ENCODE peak calls at places on chromosomes 12 and 14, in ten cellular contexts. Y, S, K, R, C, I, X, P, D and A are unnamed samples.

GRCh38 chr12:9034095-9034494 is 44.7 kb downstream of the KLRG1 start:
- DNase-seq in Y (no peak), D (no peak), P (no peak), K (no peak), I (no peak), S (no peak), C (no peak), R (no peak), X (no peak), A (no peak)

GRCh38 chr12:22029991-22030390 is 16.0 kb upstream of the CMAS start:
- DNase-seq in I (no peak), K (no peak), D (peak; percentile 37), R (no peak), P (no peak), S (no peak), C (no peak), Y (no peak), X (no peak), A (no peak)

GRCh38 chr14:72743626-72744025 is 150.3 kb downstream of the DPF3 start:
- DNase-seq in I (no peak), S (no peak), Y (no peak), R (no peak), D (no peak), C (no peak), P (no peak), X (no peak), K (no peak), A (no peak)

GRCh38 chr12:20057398-20057797 is 310.9 kb upstream of the PDE3A start:
- DNase-seq in P (no peak), S (no peak), C (no peak), Y (no peak), I (no peak), D (no peak), X (no peak), K (no peak), R (no peak), A (no peak)

GRCh38 chr14:74882103-74882920 is 596 bp downstream of the DLST start:
- DNase-seq in I (no peak), P (no peak), X (no peak), K (no peak), Y (peak; percentile 42), R (peak; percentile 88), D (peak; percentile 71), S (peak; percentile 14), C (no peak), A (no peak)

GRCh38 chr14:105061428-105062047 is 3.7 kb downstream of the GPR132 start:
- DNase-seq in X (no peak), I (no peak), D (peak; percentile 86), K (no peak), Y (no peak), S (no peak), C (no peak), R (peak; percentile 89), P (no peak), A (no peak)

GRCh38 chr14:30210630-30211029 is 283.0 kb upstream of the PRKD1 start:
- DNase-seq in D (no peak), K (no peak), Y (no peak), C (no peak), S (no peak), R (no peak), X (no peak), P (no peak), I (no peak), A (no peak)

GRCh38 chr14:59020382-59020781 is 168.1 kb upstream of the DAAM1 start:
- DNase-seq in Y (no peak), I (peak; percentile 31), X (peak; percentile 10), K (no peak), C (peak; percentile 11), P (peak; percentile 37), D (no peak), S (no peak), R (no peak), A (no peak)

GRCh38 chr12:45342848-45343247 is 127.0 kb downstream of the ANO6 start:
- DNase-seq in K (no peak), D (no peak), S (no peak), R (no peak), P (no peak), Y (no peak), C (no peak), I (no peak), X (no peak), A (no peak)

GRCh38 chr14:101462726-101463565 is 98.3 kb upstream of the DIO3 start:
- DNase-seq in X (no peak), I (no peak), S (no peak), K (no peak), Y (no peak), P (no peak), D (no peak), C (no peak), R (peak; percentile 66), A (no peak)

GRCh38 chr12:83102499-83102898 is 415.8 kb downstream of the TMTC2 start:
- DNase-seq in I (no peak), S (no peak), P (no peak), R (no peak), X (no peak), D (no peak), Y (no peak), C (no peak), K (no peak), A (no peak)

GRCh38 chr14:73759183-73759713 is 45.1 kb upstream of the PNMA1 start:
- DNase-seq in Y (peak; percentile 39), S (no peak), C (no peak), K (no peak), I (no peak), X (no peak), P (peak; percentile 89), R (peak; percentile 95), D (peak; percentile 90), A (no peak)

GRCh38 chr12:31037921-31038320 is 35.7 kb upstream of the DDX11 start:
- DNase-seq in R (no peak), D (no peak), P (no peak), Y (no peak), X (no peak), K (no peak), S (no peak), I (no peak), C (no peak), A (no peak)

GRCh38 chr12:52332381-52332780 is 11.2 kb upstream of the KRT83 start:
- DNase-seq in I (no peak), C (no peak), S (no peak), P (no peak), D (no peak), K (no peak), R (peak; percentile 54), X (no peak), Y (no peak), A (no peak)

GRCh38 chr14:55448146-55448614 is 7.8 kb upstream of the TBPL2 start:
- DNase-seq in X (no peak), I (peak; percentile 87), S (no peak), D (no peak), R (peak; percentile 83), Y (no peak), K (peak; percentile 76), C (peak; percentile 58), P (no peak), A (peak; percentile 91)

GRCh38 chr12:121982950-121983349 is 38.7 kb upstream of the BCL7A start:
- DNase-seq in D (no peak), I (no peak), P (no peak), X (no peak), S (no peak), K (no peak), R (peak; percentile 14), Y (no peak), C (no peak), A (no peak)

GRCh38 chr14:68245146-68246073 is 425.8 kb downstream of the RAD51B start:
- DNase-seq in Y (no peak), R (no peak), K (no peak), I (peak; percentile 29), C (no peak), X (no peak), P (no peak), S (no peak), D (no peak), A (no peak)

GRCh38 chr12:32566663-32567634 is 112.2 kb upstream of the DNM1L start:
- DNase-seq in S (no peak), C (no peak), I (no peak), Y (no peak), R (no peak), K (no peak), D (no peak), X (no peak), P (no peak), A (no peak)

GRCh38 chr14:99148131-99148530 is 123.9 kb downstream of the BCL11B start:
- DNase-seq in Y (no peak), I (no peak), C (no peak), S (no peak), D (no peak), X (no peak), K (no peak), R (no peak), P (no peak), A (no peak)

GRCh38 chr12:52243264-52243773 is 10.3 kb downstream of the KRT7 start:
- DNase-seq in C (peak; percentile 26), Y (no peak), R (no peak), I (peak; percentile 60), X (no peak), S (no peak), D (no peak), P (no peak), K (peak; percentile 75), A (no peak)

GRCh38 chr12:2372735-2373134 is 319.9 kb downstream of the CACNA1C start:
- DNase-seq in S (no peak), C (no peak), R (no peak), X (no peak), Y (no peak), I (no peak), K (no peak), P (no peak), D (no peak), A (no peak)

GRCh38 chr12:126537961-126538530 is 1472.8 kb downstream of the AACS start:
- DNase-seq in X (no peak), S (no peak), I (no peak), Y (no peak), C (no peak), R (no peak), P (no peak), K (no peak), D (no peak), A (no peak)

GRCh38 chr14:103392572-103392971 is 7.4 kb downstream of the MARK3 start:
- DNase-seq in P (no peak), R (no peak), D (no peak), S (no peak), I (no peak), X (no peak), K (no peak), C (no peak), Y (no peak), A (no peak)

GRCh38 chr12:50119387-50119786 is 7.4 kb downstream of the COX14 start:
- DNase-seq in S (no peak), P (no peak), R (no peak), C (no peak), D (no peak), X (no peak), I (no peak), Y (no peak), K (no peak), A (no peak)

GRCh38 chr12:46485853-46486252 is 113.3 kb upstream of the SLC38A2 start:
- DNase-seq in S (no peak), Y (no peak), X (no peak), R (no peak), C (no peak), I (no peak), P (no peak), K (no peak), D (no peak), A (no peak)

GRCh38 chr14:73634333-73634833 is 10.4 kb upstream of the DNAL1 start:
- DNase-seq in Y (no peak), S (no peak), I (no peak), K (no peak), D (peak; percentile 74), C (no peak), P (peak; percentile 34), X (peak; percentile 58), R (no peak), A (no peak)

GRCh38 chr12:22529281-22530060 is 14.9 kb downstream of the C2CD5 start:
- DNase-seq in P (peak; percentile 34), I (peak; percentile 33), D (no peak), Y (no peak), X (peak; percentile 15), K (no peak), R (no peak), C (peak; percentile 15), S (no peak), A (no peak)

GRCh38 chr14:69252851-69253250 is 7.1 kb upstream of the GALNT16 start:
- DNase-seq in R (no peak), I (no peak), S (no peak), Y (no peak), X (no peak), K (no peak), D (no peak), C (no peak), P (no peak), A (no peak)